ENCODE peak calls at places on chromosome 21, in ten cellular contexts. One of them, this sample, is unnamed.

GRCh38 chr21:36260030-36260787 is 59.8 kb upstream of the MORC3 start:
- DNase-seq in left ventricle myocardium inferior: no peak
- DNase-seq in breast epithelium: no peak
- DNase-seq in AG10803: peak
- DNase-seq in upper lobe of right lung: no peak
- DNase-seq in fibroblast of lung: peak
- DNase-seq in HFF-Myc: peak
- DNase-seq in activated B cell treated with CpG ODN at 0.5 μM for 24 hours: no peak
- DNase-seq in fibroblast of mammary gland: peak
- DNase-seq in left lung: no peak
- DNase-seq in this sample: no peak

GRCh38 chr21:14646893-14647292 is 100.8 kb upstream of the SAMSN1 start:
- DNase-seq in HFF-Myc: no peak
- DNase-seq in fibroblast of lung: no peak
- DNase-seq in upper lobe of right lung: no peak
- DNase-seq in fibroblast of mammary gland: no peak
- DNase-seq in breast epithelium: no peak
- DNase-seq in activated B cell treated with CpG ODN at 0.5 μM for 24 hours: no peak
- DNase-seq in left lung: no peak
- DNase-seq in AG10803: no peak
- DNase-seq in left ventricle myocardium inferior: no peak
- DNase-seq in this sample: no peak

GRCh38 chr21:34695434-34695833 is 26.6 kb downstream of the CLIC6 start:
- DNase-seq in upper lobe of right lung: no peak
- DNase-seq in HFF-Myc: no peak
- DNase-seq in activated B cell treated with CpG ODN at 0.5 μM for 24 hours: no peak
- DNase-seq in breast epithelium: no peak
- DNase-seq in left lung: no peak
- DNase-seq in AG10803: no peak
- DNase-seq in fibroblast of lung: no peak
- DNase-seq in left ventricle myocardium inferior: no peak
- DNase-seq in fibroblast of mammary gland: peak
- DNase-seq in this sample: no peak

GRCh38 chr21:44932366-44933181 is 7.3 kb upstream of the SLX9 start:
- DNase-seq in left ventricle myocardium inferior: peak
- DNase-seq in breast epithelium: no peak
- DNase-seq in upper lobe of right lung: peak
- DNase-seq in fibroblast of mammary gland: no peak
- DNase-seq in activated B cell treated with CpG ODN at 0.5 μM for 24 hours: peak
- DNase-seq in fibroblast of lung: no peak
- DNase-seq in left lung: peak
- DNase-seq in HFF-Myc: no peak
- DNase-seq in AG10803: peak
- DNase-seq in this sample: no peak

GRCh38 chr21:39908265-39908923 is 41.2 kb downstream of the PCP4 start:
- DNase-seq in HFF-Myc: no peak
- DNase-seq in left lung: no peak
- DNase-seq in fibroblast of mammary gland: no peak
- DNase-seq in AG10803: no peak
- DNase-seq in breast epithelium: no peak
- DNase-seq in activated B cell treated with CpG ODN at 0.5 μM for 24 hours: no peak
- DNase-seq in left ventricle myocardium inferior: no peak
- DNase-seq in upper lobe of right lung: no peak
- DNase-seq in fibroblast of lung: no peak
- DNase-seq in this sample: no peak

GRCh38 chr21:41142051-41142795 is 25.7 kb upstream of the BACE2 start:
- DNase-seq in upper lobe of right lung: no peak
- DNase-seq in activated B cell treated with CpG ODN at 0.5 μM for 24 hours: no peak
- DNase-seq in left ventricle myocardium inferior: no peak
- DNase-seq in AG10803: peak
- DNase-seq in breast epithelium: peak
- DNase-seq in fibroblast of mammary gland: peak
- DNase-seq in left lung: no peak
- DNase-seq in fibroblast of lung: peak
- DNase-seq in HFF-Myc: peak
- DNase-seq in this sample: no peak

GRCh38 chr21:40936151-40936550 is 89.2 kb upstream of the DSCAM start:
- DNase-seq in AG10803: no peak
- DNase-seq in fibroblast of lung: no peak
- DNase-seq in breast epithelium: no peak
- DNase-seq in fibroblast of mammary gland: no peak
- DNase-seq in left ventricle myocardium inferior: no peak
- DNase-seq in HFF-Myc: no peak
- DNase-seq in left lung: no peak
- DNase-seq in activated B cell treated with CpG ODN at 0.5 μM for 24 hours: no peak
- DNase-seq in upper lobe of right lung: no peak
- DNase-seq in this sample: no peak

GRCh38 chr21:33848252-33848953 is 67.2 kb downstream of the ATP5PO start:
- DNase-seq in fibroblast of mammary gland: no peak
- DNase-seq in HFF-Myc: no peak
- DNase-seq in AG10803: no peak
- DNase-seq in left lung: no peak
- DNase-seq in breast epithelium: no peak
- DNase-seq in upper lobe of right lung: no peak
- DNase-seq in left ventricle myocardium inferior: no peak
- DNase-seq in activated B cell treated with CpG ODN at 0.5 μM for 24 hours: no peak
- DNase-seq in fibroblast of lung: no peak
- DNase-seq in this sample: no peak

GRCh38 chr21:31752352-31752751 is 20.4 kb upstream of the SCAF4 start:
- DNase-seq in breast epithelium: no peak
- DNase-seq in left lung: no peak
- DNase-seq in fibroblast of lung: peak
- DNase-seq in HFF-Myc: no peak
- DNase-seq in upper lobe of right lung: no peak
- DNase-seq in AG10803: peak
- DNase-seq in fibroblast of mammary gland: peak
- DNase-seq in activated B cell treated with CpG ODN at 0.5 μM for 24 hours: no peak
- DNase-seq in left ventricle myocardium inferior: no peak
- DNase-seq in this sample: no peak

GRCh38 chr21:25895565-25896205 is 160.9 kb downstream of the GABPA start:
- DNase-seq in left ventricle myocardium inferior: no peak
- DNase-seq in fibroblast of lung: peak
- DNase-seq in fibroblast of mammary gland: peak
- DNase-seq in upper lobe of right lung: no peak
- DNase-seq in activated B cell treated with CpG ODN at 0.5 μM for 24 hours: no peak
- DNase-seq in AG10803: peak
- DNase-seq in HFF-Myc: no peak
- DNase-seq in breast epithelium: no peak
- DNase-seq in left lung: no peak
- DNase-seq in this sample: no peak
- TF ChIP-seq CTCF in left ventricle myocardium inferior: peak
- TF ChIP-seq CTCF in fibroblast of lung: peak
- TF ChIP-seq CTCF in fibroblast of mammary gland: peak
- TF ChIP-seq CTCF in upper lobe of right lung: peak
- TF ChIP-seq CTCF in activated B cell treated with CpG ODN at 0.5 μM for 24 hours: no peak
- TF ChIP-seq CTCF in AG10803: peak
- TF ChIP-seq CTCF in HFF-Myc: peak
- TF ChIP-seq CTCF in breast epithelium: peak
- TF ChIP-seq CTCF in left lung: peak
- TF ChIP-seq CTCF in this sample: peak

DNA sequence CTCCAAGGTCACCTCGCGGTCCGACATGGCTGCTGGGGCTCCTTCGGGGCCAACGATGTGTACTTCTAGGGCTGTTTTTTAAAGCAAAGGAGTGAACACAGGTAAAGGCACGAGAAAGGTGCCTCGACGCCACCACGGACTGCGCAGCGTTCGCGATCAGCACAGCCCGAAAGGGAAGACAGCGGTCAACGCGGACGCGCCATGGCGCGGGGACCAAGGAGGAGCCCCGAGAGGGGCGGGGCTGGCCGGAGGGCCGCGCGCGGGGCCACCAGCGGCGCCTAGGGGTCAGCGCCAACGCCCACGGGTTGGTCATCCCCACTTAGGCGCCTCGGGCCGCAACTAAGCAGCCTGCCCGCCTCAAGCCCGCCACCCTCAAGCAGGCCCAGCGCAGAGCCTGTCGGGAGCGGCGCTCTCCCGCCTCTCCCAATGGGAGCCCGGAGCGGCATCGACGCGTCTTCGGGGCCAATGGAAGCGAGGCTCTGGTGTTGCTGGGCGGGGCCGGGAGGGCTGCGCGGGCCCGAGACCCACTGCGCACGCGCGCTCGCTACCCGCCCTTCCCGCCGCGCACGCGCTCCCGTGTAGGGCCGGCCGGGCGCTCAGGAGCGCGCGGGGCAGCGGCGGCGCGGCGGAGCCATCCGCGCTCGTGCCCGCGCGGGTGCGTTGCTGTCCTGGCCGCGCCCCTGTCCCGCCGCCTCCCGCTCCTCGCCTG is at the start of gene DIP2A:
- DNase-seq in fibroblast of mammary gland: peak
- DNase-seq in left ventricle myocardium inferior: peak
- DNase-seq in upper lobe of right lung: peak
- DNase-seq in breast epithelium: peak
- DNase-seq in activated B cell treated with CpG ODN at 0.5 μM for 24 hours: peak
- DNase-seq in fibroblast of lung: peak
- DNase-seq in HFF-Myc: peak
- DNase-seq in AG10803: peak
- DNase-seq in left lung: peak
- DNase-seq in this sample: peak
- TF ChIP-seq CTCF in fibroblast of mammary gland: no peak
- TF ChIP-seq CTCF in left ventricle myocardium inferior: no peak
- TF ChIP-seq CTCF in upper lobe of right lung: peak
- TF ChIP-seq CTCF in breast epithelium: no peak
- TF ChIP-seq CTCF in activated B cell treated with CpG ODN at 0.5 μM for 24 hours: no peak
- TF ChIP-seq CTCF in fibroblast of lung: no peak
- TF ChIP-seq CTCF in HFF-Myc: no peak
- TF ChIP-seq CTCF in AG10803: no peak
- TF ChIP-seq CTCF in left lung: no peak
- TF ChIP-seq CTCF in this sample: no peak

GRCh38 chr21:18204931-18205330 is 39.7 kb upstream of the CHODL start:
- DNase-seq in fibroblast of lung: no peak
- DNase-seq in activated B cell treated with CpG ODN at 0.5 μM for 24 hours: no peak
- DNase-seq in HFF-Myc: no peak
- DNase-seq in left lung: no peak
- DNase-seq in left ventricle myocardium inferior: no peak
- DNase-seq in AG10803: no peak
- DNase-seq in upper lobe of right lung: no peak
- DNase-seq in fibroblast of mammary gland: no peak
- DNase-seq in breast epithelium: no peak
- DNase-seq in this sample: no peak
- TF ChIP-seq CTCF in fibroblast of lung: no peak
- TF ChIP-seq CTCF in activated B cell treated with CpG ODN at 0.5 μM for 24 hours: no peak
- TF ChIP-seq CTCF in HFF-Myc: no peak
- TF ChIP-seq CTCF in left lung: no peak
- TF ChIP-seq CTCF in left ventricle myocardium inferior: peak
- TF ChIP-seq CTCF in AG10803: no peak
- TF ChIP-seq CTCF in upper lobe of right lung: no peak
- TF ChIP-seq CTCF in fibroblast of mammary gland: no peak
- TF ChIP-seq CTCF in breast epithelium: no peak
- TF ChIP-seq CTCF in this sample: no peak

GRCh38 chr21:30268608-30269197 is 14.0 kb downstream of the KRTAP24-1 start:
- DNase-seq in left ventricle myocardium inferior: no peak
- DNase-seq in left lung: no peak
- DNase-seq in activated B cell treated with CpG ODN at 0.5 μM for 24 hours: no peak
- DNase-seq in AG10803: no peak
- DNase-seq in breast epithelium: no peak
- DNase-seq in HFF-Myc: no peak
- DNase-seq in fibroblast of mammary gland: peak
- DNase-seq in upper lobe of right lung: no peak
- DNase-seq in fibroblast of lung: no peak
- DNase-seq in this sample: no peak
- TF ChIP-seq CTCF in left ventricle myocardium inferior: no peak
- TF ChIP-seq CTCF in left lung: no peak
- TF ChIP-seq CTCF in activated B cell treated with CpG ODN at 0.5 μM for 24 hours: no peak
- TF ChIP-seq CTCF in AG10803: no peak
- TF ChIP-seq CTCF in breast epithelium: no peak
- TF ChIP-seq CTCF in HFF-Myc: peak
- TF ChIP-seq CTCF in fibroblast of mammary gland: peak
- TF ChIP-seq CTCF in upper lobe of right lung: no peak
- TF ChIP-seq CTCF in fibroblast of lung: no peak
- TF ChIP-seq CTCF in this sample: peak

DNA sequence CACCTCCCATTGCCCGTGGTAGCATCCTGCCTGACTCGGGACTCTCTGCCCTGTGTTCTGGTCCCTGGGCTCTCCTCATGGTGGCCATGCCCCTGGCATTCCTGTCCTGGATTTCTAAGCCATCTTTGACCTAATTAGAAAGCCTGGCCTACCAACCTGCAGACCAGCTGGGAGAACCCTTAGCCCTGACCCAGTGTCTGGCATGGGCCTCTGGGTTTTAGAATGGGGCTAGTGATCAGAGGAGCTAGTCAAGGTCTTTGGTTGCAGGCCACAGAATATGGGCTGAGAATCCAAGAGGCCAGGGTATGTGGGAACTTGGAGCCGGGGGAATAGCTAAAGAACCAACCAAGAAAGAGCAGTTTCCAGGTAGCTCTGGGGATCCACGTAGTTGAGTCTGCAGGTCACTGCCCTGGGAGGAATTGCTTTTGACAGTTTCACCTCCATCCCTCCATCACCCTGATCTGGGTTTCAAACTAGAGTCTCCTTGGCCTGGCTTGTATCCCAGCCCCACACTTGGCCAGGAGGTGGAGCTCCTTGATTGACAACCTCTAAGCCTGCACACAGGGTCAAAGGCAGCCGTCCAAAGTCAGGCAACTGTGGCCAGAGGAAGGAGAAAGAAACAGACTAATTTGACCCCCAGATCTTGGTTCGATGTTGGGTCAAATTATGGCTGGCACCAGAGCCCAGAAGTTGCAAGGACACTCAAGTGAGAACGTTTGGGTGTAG is 54.7 kb upstream of the ABCG1 start:
- DNase-seq in fibroblast of mammary gland: no peak
- DNase-seq in upper lobe of right lung: peak
- DNase-seq in breast epithelium: no peak
- DNase-seq in HFF-Myc: no peak
- DNase-seq in activated B cell treated with CpG ODN at 0.5 μM for 24 hours: no peak
- DNase-seq in left lung: no peak
- DNase-seq in AG10803: no peak
- DNase-seq in left ventricle myocardium inferior: peak
- DNase-seq in fibroblast of lung: no peak
- DNase-seq in this sample: peak
- TF ChIP-seq CTCF in fibroblast of mammary gland: peak
- TF ChIP-seq CTCF in upper lobe of right lung: peak
- TF ChIP-seq CTCF in breast epithelium: no peak
- TF ChIP-seq CTCF in HFF-Myc: peak
- TF ChIP-seq CTCF in activated B cell treated with CpG ODN at 0.5 μM for 24 hours: no peak
- TF ChIP-seq CTCF in left lung: peak
- TF ChIP-seq CTCF in AG10803: no peak
- TF ChIP-seq CTCF in left ventricle myocardium inferior: peak
- TF ChIP-seq CTCF in fibroblast of lung: no peak
- TF ChIP-seq CTCF in this sample: peak

DNA sequence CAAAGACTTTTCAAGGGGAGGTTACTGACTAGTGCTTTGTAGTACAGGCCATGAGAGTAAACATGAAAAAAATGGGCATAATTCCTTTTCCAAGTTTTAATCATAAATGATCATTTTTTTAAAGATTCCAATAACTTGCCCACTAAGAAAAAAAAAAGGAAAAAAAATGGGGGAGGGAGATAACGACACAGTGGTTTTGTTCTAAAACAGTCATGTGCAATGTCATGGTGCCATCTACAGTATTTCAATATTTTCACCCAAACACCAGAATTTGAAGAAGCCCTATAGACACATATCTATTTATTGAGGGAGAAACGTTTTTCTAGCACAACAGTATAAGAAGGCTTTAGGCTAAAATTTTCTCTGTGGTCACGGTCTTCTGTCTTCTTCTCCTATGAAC is 250.2 kb downstream of the LTN1 start:
- DNase-seq in left ventricle myocardium inferior: no peak
- DNase-seq in breast epithelium: no peak
- DNase-seq in activated B cell treated with CpG ODN at 0.5 μM for 24 hours: no peak
- DNase-seq in HFF-Myc: no peak
- DNase-seq in fibroblast of lung: peak
- DNase-seq in fibroblast of mammary gland: peak
- DNase-seq in AG10803: peak
- DNase-seq in upper lobe of right lung: no peak
- DNase-seq in left lung: no peak
- DNase-seq in this sample: no peak
- TF ChIP-seq CTCF in left ventricle myocardium inferior: peak
- TF ChIP-seq CTCF in breast epithelium: no peak
- TF ChIP-seq CTCF in activated B cell treated with CpG ODN at 0.5 μM for 24 hours: no peak
- TF ChIP-seq CTCF in HFF-Myc: peak
- TF ChIP-seq CTCF in fibroblast of lung: peak
- TF ChIP-seq CTCF in fibroblast of mammary gland: peak
- TF ChIP-seq CTCF in AG10803: peak
- TF ChIP-seq CTCF in upper lobe of right lung: peak
- TF ChIP-seq CTCF in left lung: no peak
- TF ChIP-seq CTCF in this sample: peak

This sample was measured in type B pancreatic cell.